ENCODE peak calls at places on chromosome 5, in four cellular contexts. H is stimulated activated CD4-positive, alpha-beta T cell treated with anti-CD3 and anti-CD28 coated beads, Interleukin-4, amount 100 ng/mL, for 24 hours; B is kidney; O is endothelial cell. E is an unnamed sample.

GRCh38 chr5:61401726-61402125 is 69.7 kb downstream of the ZSWIM6 start:
- DNase-seq in B (no peak), H (no peak), O (no peak), E (no peak)

GRCh38 chr5:178090856-178091255 is 22.5 kb upstream of the N4BP3 start:
- DNase-seq in O (no peak), B (no peak), H (no peak), E (peak; percentile 37)

GRCh38 chr5:73968729-73969128 is 342.7 kb downstream of the ARHGEF28 start:
- DNase-seq in H (no peak), B (no peak), O (no peak), E (no peak)

GRCh38 chr5:141199359-141200235 is at the start of gene PCDHB11:
- DNase-seq in H (no peak), O (peak; percentile 33), B (no peak), E (peak; percentile 82)

GRCh38 chr5:13251623-13252367 is 692.7 kb downstream of the DNAH5 start:
- DNase-seq in B (no peak), O (peak; percentile 28), H (no peak), E (no peak)

GRCh38 chr5:73376618-73377170 is 71.9 kb downstream of the FOXD1 start:
- DNase-seq in H (no peak), B (no peak), O (no peak), E (no peak)

GRCh38 chr5:124981901-124982300 is 235.5 kb upstream of the ZNF608 start:
- DNase-seq in H (no peak), B (no peak), O (no peak), E (no peak)

GRCh38 chr5:134979416-134979815 is 11.7 kb downstream of the CATSPER3 start:
- DNase-seq in O (no peak), H (no peak), B (no peak), E (peak; percentile 28)

GRCh38 chr5:159784993-159785392 is 131.3 kb upstream of the ADRA1B start:
- DNase-seq in O (no peak), H (no peak), B (no peak), E (no peak)

GRCh38 chr5:168885324-168886120 is 306.4 kb upstream of the PANK3 start:
- DNase-seq in O (no peak), H (no peak), B (no peak), E (no peak)

GRCh38 chr5:124030043-124030461 is 518.1 kb downstream of the CSNK1G3 start:
- DNase-seq in B (no peak), O (no peak), H (no peak), E (no peak)

GRCh38 chr5:100780376-100780870 is 122.7 kb downstream of the ST8SIA4 start:
- DNase-seq in H (no peak), O (no peak), B (no peak), E (no peak)

GRCh38 chr5:80184235-80185023 is 71.4 kb downstream of the SERINC5 start:
- DNase-seq in H (no peak), B (no peak), O (no peak), E (no peak)

GRCh38 chr5:151234476-151235238 is 10.8 kb upstream of the CCDC69 start:
- DNase-seq in O (no peak), B (peak; percentile 82), H (no peak), E (peak; percentile 26)

GRCh38 chr5:56711191-56711590 is 104.2 kb upstream of the MAP3K1 start:
- DNase-seq in B (no peak), H (no peak), O (no peak), E (no peak)

GRCh38 chr5:151382576-151382975 is 35.2 kb upstream of the SLC36A2 start:
- DNase-seq in O (no peak), B (no peak), H (no peak), E (no peak)

GRCh38 chr5:154654484-154655375 is 100.4 kb upstream of the LARP1 start:
- DNase-seq in H (no peak), B (no peak), O (no peak), E (no peak)

GRCh38 chr5:20608567-20608966 is 620.6 kb upstream of the CDH18 start:
- DNase-seq in H (no peak), O (no peak), B (no peak), E (no peak)

GRCh38 chr5:178234753-178235599 is 2.4 kb upstream of the PHYKPL start:
- DNase-seq in H (peak; percentile 77), O (peak; percentile 85), B (peak; percentile 82), E (peak; percentile 75)

GRCh38 chr5:144390133-144390532 is 219.5 kb downstream of the KCTD16 start:
- DNase-seq in B (no peak), O (no peak), H (no peak), E (peak; percentile 30)

GRCh38 chr5:172561151-172561550 is 79.9 kb upstream of the NEURL1B start:
- DNase-seq in O (no peak), H (no peak), B (no peak), E (no peak)

GRCh38 chr5:136094189-136094912 is 38.3 kb upstream of the SMAD5 start:
- DNase-seq in O (no peak), B (no peak), H (no peak), E (no peak)

GRCh38 chr5:73969195-73970059 is 343.4 kb downstream of the ARHGEF28 start:
- DNase-seq in H (no peak), B (no peak), O (no peak), E (no peak)

GRCh38 chr5:147180751-147181150 is 54.1 kb upstream of the STK32A start:
- DNase-seq in O (no peak), H (no peak), B (no peak), E (no peak)

GRCh38 chr5:146388418-146388817 is 49.8 kb downstream of the POU4F3 start:
- DNase-seq in O (no peak), H (no peak), B (no peak), E (no peak)

GRCh38 chr5:67305913-67306710 is 109.5 kb upstream of the CD180 start:
- DNase-seq in B (no peak), O (no peak), H (no peak), E (no peak)

GRCh38 chr5:177609076-177610059 is 9.4 kb downstream of the B4GALT7 start:
- DNase-seq in B (no peak), O (no peak), H (no peak), E (no peak)